ENCODE peak calls at places on chromosomes 7 and 10, in nine cellular contexts. A, G, N, I, C, R, B, F and O are unnamed samples.

GRCh38 chr7:46139079-46139478 is 218.0 kb upstream of the IGFBP3 start:
- DNase-seq in R (no peak), C (no peak), N (no peak), F (no peak), B (peak), I (no peak), A (peak), G (no peak), O (no peak)

GRCh38 chr10:131706952-131707351 is 193.9 kb upstream of the PPP2R2D start:
- DNase-seq in R (no peak), F (no peak), G (no peak), I (no peak), C (no peak), A (no peak), N (peak), B (no peak), O (no peak)

GRCh38 chr10:109650228-109650627 is 273.1 kb downstream of the XPNPEP1 start:
- DNase-seq in A (no peak), R (no peak), I (no peak), C (no peak), N (no peak), G (no peak), F (no peak), B (no peak), O (no peak)

GRCh38 chr10:49585387-49585786 is 24.7 kb upstream of the SLC18A3 start:
- DNase-seq in R (no peak), I (no peak), A (peak), C (no peak), B (peak), G (no peak), N (no peak), F (no peak), O (no peak)

GRCh38 chr10:78224602-78225001 is 190.9 kb downstream of the RPS24 start:
- DNase-seq in A (peak), C (no peak), I (no peak), F (no peak), B (peak), G (no peak), R (no peak), N (no peak), O (no peak)

GRCh38 chr7:51314726-51315125 is 1.9 kb downstream of the COBL start:
- DNase-seq in C (no peak), I (no peak), B (no peak), G (no peak), N (no peak), R (no peak), A (no peak), F (no peak), O (no peak)

GRCh38 chr10:15879058-15879457 is 18.8 kb upstream of the MINDY3 start:
- DNase-seq in F (no peak), R (no peak), I (no peak), N (no peak), C (no peak), G (peak), A (peak), B (peak), O (no peak)

GRCh38 chr10:102396251-102396650 is 746 bp downstream of the NFKB2 start:
- DNase-seq in F (no peak), N (no peak), G (no peak), B (no peak), I (no peak), A (no peak), R (no peak), C (no peak), O (no peak)

GRCh38 chr10:119061926-119062325 is 18.7 kb downstream of the EIF3A start:
- DNase-seq in I (no peak), F (no peak), C (no peak), G (no peak), N (no peak), A (no peak), B (no peak), R (no peak), O (no peak)

GRCh38 chr7:158042156-158042880 is 545.3 kb downstream of the PTPRN2 start:
- DNase-seq in C (no peak), F (no peak), N (peak), G (no peak), A (no peak), B (no peak), I (no peak), R (no peak), O (no peak)

GRCh38 chr7:37074370-37074769 is 350.1 kb upstream of the AOAH start:
- DNase-seq in R (no peak), F (no peak), N (no peak), G (peak), A (no peak), I (no peak), C (no peak), B (no peak), O (no peak)

GRCh38 chr10:30587522-30588031 is 42.0 kb downstream of the LYZL2 start:
- DNase-seq in R (no peak), B (no peak), I (no peak), G (no peak), N (no peak), F (peak), C (peak), A (no peak), O (no peak)

GRCh38 chr10:35336921-35337741 is 822 bp downstream of the CCNY start:
- DNase-seq in G (peak), I (peak), A (peak), R (peak), F (peak), C (peak), B (no peak), N (peak), O (peak)

GRCh38 chr10:29386347-29386999 is 97.6 kb downstream of the LYZL1 start:
- DNase-seq in C (no peak), F (no peak), I (no peak), G (peak), A (peak), B (peak), N (no peak), R (no peak), O (peak)

GRCh38 chr10:84552478-84552877 is 224.1 kb downstream of the CCSER2 start:
- DNase-seq in A (no peak), G (peak), F (no peak), C (no peak), R (no peak), I (no peak), N (no peak), B (no peak), O (no peak)
- TF ChIP-seq CTCF in A (no peak), G (peak), F (no peak), C (no peak), R (no peak), I (no peak), N (no peak), B (no peak), O (no peak)

DNA sequence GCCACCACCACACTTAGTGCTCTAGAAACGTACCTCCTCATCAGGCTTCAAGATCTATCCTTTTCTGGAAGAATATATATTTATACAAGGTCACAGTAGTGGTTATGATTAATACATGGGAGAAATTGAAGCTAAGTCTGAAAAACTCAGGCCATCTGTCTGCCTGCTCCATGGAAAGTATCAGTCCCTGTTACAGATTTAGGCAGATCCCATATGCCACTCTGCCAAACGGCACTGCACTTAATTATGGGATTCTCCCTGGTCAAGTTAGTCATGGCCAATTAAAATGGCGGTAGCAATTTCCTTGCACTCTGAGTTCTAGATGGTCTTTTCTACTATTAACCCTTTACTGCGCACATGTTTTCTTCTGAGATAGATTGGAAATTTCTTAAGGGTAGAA is 740.0 kb downstream of the SUGCT start:
- DNase-seq in I (no peak), C (no peak), F (no peak), G (no peak), A (peak), B (no peak), R (no peak), N (no peak), O (no peak)
- TF ChIP-seq CTCF in I (no peak), C (no peak), F (no peak), G (no peak), A (no peak), B (no peak), R (no peak), N (no peak), O (no peak)

GRCh38 chr7:1531979-1532455 is 1.5 kb downstream of the MAFK start:
- DNase-seq in C (no peak), G (no peak), R (no peak), I (no peak), N (no peak), B (no peak), A (no peak), F (no peak), O (no peak)
- TF ChIP-seq CTCF in C (no peak), G (no peak), R (no peak), I (no peak), N (no peak), B (no peak), A (no peak), F (no peak), O (no peak)

DNA sequence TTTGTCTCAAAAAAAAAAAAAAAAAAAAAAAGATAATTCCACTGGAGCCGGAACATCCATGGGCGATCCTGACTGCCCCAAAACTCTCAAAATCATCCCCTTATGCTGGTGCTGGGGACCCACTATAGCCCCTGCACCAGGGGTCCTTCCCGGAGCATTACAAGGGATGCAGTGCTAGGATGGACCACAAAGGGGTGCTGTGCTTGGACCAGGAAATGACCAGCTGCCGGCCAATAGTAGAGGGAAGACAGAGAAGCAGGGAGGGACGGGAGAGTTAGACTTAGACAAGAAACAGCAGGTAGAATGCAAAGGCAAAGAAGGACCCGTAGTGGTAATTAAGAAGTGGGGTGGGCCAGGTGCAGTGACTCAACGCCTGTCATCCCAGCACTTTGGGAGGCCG is 40.5 kb downstream of the RCC1L start:
- DNase-seq in B (no peak), G (peak), F (no peak), C (no peak), A (peak), I (no peak), N (no peak), R (peak), O (no peak)
- TF ChIP-seq CTCF in B (peak), G (peak), F (no peak), C (no peak), A (no peak), I (no peak), N (no peak), R (peak), O (no peak)